ENCODE peak calls at places on chromosomes 16 and 17, in five cellular contexts. E, I, R, V and C are unnamed samples.

GRCh38 chr17:8859029-8859803 is 8.3 kb downstream of the PIK3R6 start:
- DNase-seq in E (no peak), I (no peak), R (no peak), V (no peak), C (peak)

GRCh38 chr17:57860414-57860999 is 10.7 kb upstream of the MRPS23 start:
- DNase-seq in E (no peak), I (no peak), R (no peak), V (no peak), C (no peak)

GRCh38 chr16:85222151-85222863 is 110.0 kb upstream of the CIBAR2 start:
- DNase-seq in E (no peak), I (no peak), R (no peak), V (no peak), C (no peak)

GRCh38 chr16:85372627-85373372 is 240.3 kb upstream of the GSE1 start:
- DNase-seq in E (no peak), I (no peak), R (no peak), V (no peak), C (peak)

GRCh38 chr16:56667581-56668571 is at the start of gene MT1G:
- DNase-seq in E (no peak), I (no peak), R (no peak), V (peak), C (peak)

GRCh38 chr17:71447644-71448043 is 673.2 kb upstream of the SOX9 start:
- DNase-seq in E (no peak), I (no peak), R (no peak), V (no peak), C (no peak)

GRCh38 chr17:77728022-77728671 is 230.4 kb upstream of the TNRC6C start:
- DNase-seq in E (no peak), I (peak), R (no peak), V (no peak), C (no peak)

GRCh38 chr17:50943575-50943933 is 77.4 kb upstream of the TOB1 start:
- DNase-seq in E (no peak), I (no peak), R (no peak), V (peak), C (no peak)

GRCh38 chr17:55710410-55710809 is 12.3 kb downstream of the TMEM100 start:
- DNase-seq in E (no peak), I (no peak), R (no peak), V (no peak), C (peak)
- TF ChIP-seq MAX in E (no peak), I (no peak), R (no peak), V (no peak), C (no peak)

GRCh38 chr16:84004442-84004841 is 36.4 kb downstream of the NECAB2 start:
- DNase-seq in E (no peak), I (no peak), R (no peak), V (no peak), C (no peak)

GRCh38 chr16:84005391-84005790 is 37.2 kb downstream of the SLC38A8 start:
- DNase-seq in E (no peak), I (no peak), R (no peak), V (no peak), C (no peak)

GRCh38 chr16:84007520-84007919 is 35.1 kb downstream of the SLC38A8 start:
- DNase-seq in E (no peak), I (no peak), R (no peak), V (no peak), C (no peak)

GRCh38 chr16:84009282-84009681 is 33.3 kb downstream of the SLC38A8 start:
- DNase-seq in E (no peak), I (no peak), R (no peak), V (no peak), C (peak)

GRCh38 chr16:84007946-84008345 is 34.6 kb downstream of the SLC38A8 start:
- DNase-seq in E (no peak), I (no peak), R (no peak), V (no peak), C (no peak)
- TF ChIP-seq MAX in E (no peak), I (no peak), R (no peak), V (no peak), C (no peak)

GRCh38 chr16:88593489-88593888 is 23.3 kb downstream of the ZC3H18 start:
- DNase-seq in E (no peak), I (no peak), R (no peak), V (no peak), C (no peak)

GRCh38 chr16:88593064-88593463 is 22.9 kb downstream of the ZC3H18 start:
- DNase-seq in E (no peak), I (no peak), R (no peak), V (no peak), C (no peak)

GRCh38 chr16:88593910-88594309 is 23.7 kb downstream of the ZC3H18 start:
- DNase-seq in E (no peak), I (no peak), R (no peak), V (no peak), C (no peak)

GRCh38 chr16:88589441-88589840 is 19.2 kb downstream of the ZC3H18 start:
- DNase-seq in E (no peak), I (no peak), R (no peak), V (no peak), C (no peak)

GRCh38 chr16:88591577-88592021 is 21.4 kb downstream of the ZC3H18 start:
- DNase-seq in E (no peak), I (no peak), R (no peak), V (no peak), C (peak)
- TF ChIP-seq MAX in E (no peak), I (no peak), R (no peak), V (no peak), C (no peak)

GRCh38 chr16:66274335-66275110 is 92.0 kb upstream of the CDH5 start:
- DNase-seq in E (peak), I (peak), R (peak), V (no peak), C (peak)

GRCh38 chr16:66277311-66278070 is 89.0 kb upstream of the CDH5 start:
- DNase-seq in E (no peak), I (no peak), R (no peak), V (no peak), C (no peak)

GRCh38 chr16:66275795-66276428 is 90.6 kb upstream of the CDH5 start:
- DNase-seq in E (peak), I (peak), R (peak), V (peak), C (peak)

GRCh38 chr16:66278604-66279262 is 87.8 kb upstream of the CDH5 start:
- DNase-seq in E (no peak), I (no peak), R (no peak), V (no peak), C (no peak)

GRCh38 chr16:66278111-66278531 is 88.4 kb upstream of the CDH5 start:
- DNase-seq in E (no peak), I (no peak), R (no peak), V (no peak), C (no peak)
- TF ChIP-seq MAX in E (no peak), I (no peak), R (no peak), V (no peak), C (no peak)

DNA sequence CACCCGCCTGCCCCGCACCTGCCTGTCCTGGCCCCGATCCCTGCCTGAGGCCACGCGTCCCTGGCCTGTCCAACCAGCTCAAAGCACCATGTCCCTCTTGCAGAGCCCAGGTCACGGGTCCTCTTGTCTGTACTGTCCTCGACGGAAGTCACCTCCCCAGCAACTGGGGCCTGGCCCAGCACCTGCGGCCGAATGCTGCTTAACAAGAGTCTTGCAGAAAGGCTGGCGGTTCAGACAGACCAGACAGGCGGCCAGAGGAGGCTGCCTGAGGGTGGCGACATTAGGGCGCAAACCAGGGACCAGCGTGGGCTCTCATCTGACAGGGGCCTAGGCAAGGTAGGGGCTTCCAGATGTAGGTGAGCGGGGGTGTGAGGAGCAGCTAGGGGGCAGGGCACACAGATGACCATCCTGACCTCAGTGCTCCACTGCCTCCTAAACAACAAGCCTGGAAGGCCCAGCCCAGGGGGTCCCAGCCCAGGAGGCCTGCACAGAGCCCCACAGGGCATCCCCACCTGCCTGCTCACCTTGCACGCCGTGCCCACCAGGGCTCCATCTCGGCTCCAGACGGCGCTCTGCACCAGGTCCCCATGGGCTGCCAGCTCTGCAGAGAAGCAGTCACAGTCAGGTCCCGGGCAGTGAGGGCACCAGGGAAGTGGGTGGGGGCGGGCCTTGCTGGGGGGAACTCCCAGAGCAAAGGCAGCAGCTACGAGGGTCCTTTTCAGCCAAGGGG is 11.3 kb downstream of the CORO7 start:
- DNase-seq in E (no peak), I (no peak), R (no peak), V (no peak), C (no peak)
- TF ChIP-seq MAX in E (no peak), I (no peak), R (no peak), V (no peak), C (no peak)

GRCh38 chr17:65194670-65195334 is 57.6 kb downstream of the RGS9 start:
- DNase-seq in E (no peak), I (no peak), R (no peak), V (peak), C (no peak)
- TF ChIP-seq MAX in E (no peak), I (no peak), R (no peak), V (no peak), C (no peak)

DNA sequence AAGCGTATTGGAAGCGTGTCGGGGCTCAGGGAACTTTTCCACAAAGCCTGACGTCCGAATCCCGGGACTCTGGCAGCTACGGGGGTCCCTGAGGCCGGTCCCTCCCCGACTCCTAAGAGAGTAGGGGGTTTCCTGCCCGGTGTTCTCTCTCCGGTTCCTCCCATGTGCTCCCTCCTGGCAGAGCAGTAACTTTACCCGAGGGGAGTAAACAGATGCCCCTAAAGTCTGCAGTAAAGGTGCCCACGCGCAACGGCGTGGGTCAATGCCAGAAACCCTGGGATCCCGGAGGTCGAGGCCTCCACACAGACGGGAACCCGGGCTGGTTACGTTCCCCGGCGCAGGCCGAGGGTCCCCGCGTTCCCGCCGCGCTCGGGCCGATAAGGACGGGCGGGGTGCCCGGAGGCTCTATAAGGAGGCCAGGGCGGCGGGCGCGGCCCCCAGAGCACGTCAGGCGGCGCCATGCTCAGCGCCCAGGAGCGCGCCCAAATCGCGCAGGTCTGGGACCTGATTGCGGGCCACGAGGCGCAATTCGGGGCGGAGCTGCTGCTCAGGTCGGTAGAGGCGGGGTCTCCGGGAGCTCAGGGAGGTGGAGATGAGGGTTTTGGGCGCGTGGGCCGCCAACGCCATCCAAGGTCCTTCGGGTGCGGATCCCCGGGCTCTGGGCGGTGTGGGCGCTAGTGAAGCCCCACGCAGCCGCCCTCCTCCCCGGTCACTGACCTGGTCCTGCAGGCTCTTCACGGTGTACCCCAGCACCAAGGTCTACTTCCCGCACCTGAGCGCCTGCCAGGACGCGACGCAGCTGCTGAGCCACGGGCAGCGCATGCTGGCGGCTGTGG is at the start of gene HBM:
- DNase-seq in E (no peak), I (no peak), R (no peak), V (no peak), C (no peak)
- TF ChIP-seq MAX in E (peak), I (no peak), R (no peak), V (no peak), C (no peak)

GRCh38 chr17:65485388-65486299 is 75.8 kb downstream of the AXIN2 start:
- DNase-seq in E (no peak), I (no peak), R (peak), V (no peak), C (no peak)
- TF ChIP-seq MAX in E (no peak), I (no peak), R (no peak), V (no peak), C (no peak)

DNA sequence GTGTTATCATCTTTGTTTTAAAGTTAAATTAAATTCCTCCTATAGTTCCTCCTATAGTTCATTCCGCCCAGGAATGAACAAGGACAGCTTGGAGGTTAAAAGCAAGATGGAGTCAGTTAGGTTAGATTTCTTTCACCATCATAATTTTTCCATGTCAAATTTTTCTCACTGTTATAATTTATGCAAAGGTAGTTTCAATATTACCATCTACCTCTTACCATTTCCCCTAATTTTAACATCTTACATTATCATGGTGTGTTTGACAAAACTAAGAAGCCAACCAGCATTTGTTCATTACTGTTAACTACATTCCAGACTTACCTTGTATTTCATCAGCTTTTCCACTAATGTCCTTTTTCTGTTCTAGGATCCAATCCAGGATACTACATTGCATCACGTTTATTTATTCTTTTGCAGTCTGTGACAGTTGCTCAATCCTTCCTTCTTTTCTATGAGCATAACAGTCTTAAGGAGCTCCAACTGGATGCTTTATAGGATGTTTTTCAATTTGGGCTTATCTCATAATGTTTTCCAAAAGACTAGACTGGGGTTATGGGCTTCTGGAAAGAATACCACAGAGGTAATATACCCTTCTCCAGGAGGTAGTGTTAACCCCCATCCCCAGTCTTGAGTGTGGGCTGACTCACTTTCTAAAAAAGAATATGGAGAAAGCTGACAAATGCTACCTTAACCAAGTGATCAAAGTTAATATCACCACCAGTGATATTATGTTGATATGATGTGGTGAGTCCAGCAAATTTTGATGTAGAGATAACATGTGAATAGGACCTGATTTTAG is 158.5 kb downstream of the PPM1E start:
- DNase-seq in E (no peak), I (no peak), R (no peak), V (no peak), C (no peak)
- TF ChIP-seq MAX in E (no peak), I (no peak), R (no peak), V (no peak), C (no peak)